ENCODE peak calls at places on chromosome 22, in nine cellular contexts. Z is adipocyte; H is body of pancreas; Q is CD4-positive, alpha-beta T cell; V is hippocampal formation; Y is smooth muscle cell of the brain vasculature; G is A549; C is Calu3; O is Caki2. A is an unnamed sample.

GRCh38 chr22:28873183-28873964 is 10.0 kb upstream of the ZNRF3 start:
- DNase-seq in Z (no peak), H (no peak), Q (no peak), V (no peak), Y (no peak), G (no peak), C (no peak), O (no peak), A (no peak)

GRCh38 chr22:24542641-24543040 is 12.3 kb downstream of the GUCD1 start:
- DNase-seq in Z (no peak), H (peak), Q (no peak), V (no peak), Y (no peak), G (no peak), C (no peak), O (no peak), A (no peak)

GRCh38 chr22:37601540-37602442 is 6.8 kb upstream of the GGA1 start:
- DNase-seq in Z (peak), H (peak), Q (no peak), V (no peak), Y (no peak), G (peak), C (peak), O (peak), A (peak)

GRCh38 chr22:42519544-42520237 is at the start of gene RRP7A:
- DNase-seq in Z (peak), H (peak), Q (peak), V (peak), Y (no peak), G (peak), C (peak), O (peak), A (peak)

GRCh38 chr22:49618689-49618953 is 209.1 kb downstream of the BRD1 start:
- DNase-seq in Z (no peak), H (no peak), Q (no peak), V (no peak), Y (no peak), G (no peak), C (no peak), O (no peak), A (no peak)

GRCh38 chr22:43446881-43447280 is 35.1 kb downstream of the MPPED1 start:
- DNase-seq in Z (no peak), H (no peak), Q (no peak), V (no peak), Y (no peak), G (peak), C (peak), O (peak), A (no peak)

GRCh38 chr22:48245119-48245485 is 1482.7 kb downstream of the TBC1D22A start:
- DNase-seq in Z (no peak), H (no peak), Q (no peak), V (no peak), Y (no peak), G (no peak), C (no peak), O (no peak), A (no peak)

GRCh38 chr22:30649430-30650007 is 13.9 kb downstream of the SLC35E4 start:
- DNase-seq in Z (peak), H (no peak), Q (peak), V (no peak), Y (no peak), G (no peak), C (peak), O (peak), A (peak)

GRCh38 chr22:45131749-45132148 is 32.0 kb upstream of the NUP50 start:
- DNase-seq in Z (no peak), H (no peak), Q (no peak), V (no peak), Y (no peak), G (no peak), C (no peak), O (no peak), A (peak)

GRCh38 chr22:29144786-29145160 is 60.9 kb upstream of the EMID1 start:
- DNase-seq in Z (no peak), H (no peak), Q (no peak), V (no peak), Y (no peak), G (no peak), C (no peak), O (no peak), A (no peak)

GRCh38 chr22:33853200-33854097 is 66.8 kb downstream of the LARGE1 start:
- DNase-seq in Z (peak), H (peak), Q (no peak), V (peak), Y (peak), G (peak), C (peak), O (peak), A (peak)

GRCh38 chr22:46057762-46058420 is 80.9 kb upstream of the WNT7B start:
- DNase-seq in Z (peak), H (peak), Q (no peak), V (no peak), Y (no peak), G (no peak), C (no peak), O (no peak), A (peak)

GRCh38 chr22:40008726-40009125 is 14.0 kb downstream of the FAM83F start:
- DNase-seq in Z (no peak), H (no peak), Q (no peak), V (no peak), Y (no peak), G (no peak), C (no peak), O (no peak), A (no peak)

GRCh38 chr22:42511401-42511891 is 8.2 kb downstream of the RRP7A start:
- DNase-seq in Z (no peak), H (no peak), Q (no peak), V (no peak), Y (no peak), G (no peak), C (no peak), O (no peak), A (no peak)

GRCh38 chr22:24523873-24524272 is 28.7 kb downstream of the UPB1 start:
- DNase-seq in Z (peak), H (no peak), Q (no peak), V (no peak), Y (no peak), G (no peak), C (no peak), O (no peak), A (no peak)

A was measured in KBM-7.